ENCODE peak calls at places on chromosomes 16 and 17, in six cellular contexts. J, I, H, V, C and B are unnamed samples.

GRCh38 chr17:78086740-78087139 is 41.8 kb downstream of the TMC6 start:
- DNase-seq in J (no peak), I (no peak), H (no peak), V (no peak), C (no peak), B (no peak)

GRCh38 chr17:47615766-47616424 is 33.8 kb upstream of the KPNB1 start:
- DNase-seq in J (peak; percentile 52), I (peak; percentile 49), H (no peak), V (no peak), C (no peak), B (no peak)

GRCh38 chr16:60107920-60108319 is 1373.8 kb upstream of the GOT2 start:
- DNase-seq in J (no peak), I (no peak), H (no peak), V (no peak), C (no peak), B (no peak)

GRCh38 chr16:19810817-19811731 is 73.6 kb downstream of the GPRC5B start:
- DNase-seq in J (no peak), I (peak; percentile 92), H (no peak), V (no peak), C (no peak), B (peak; percentile 80)

GRCh38 chr17:27343972-27344607 is 50.2 kb downstream of the WSB1 start:
- DNase-seq in J (no peak), I (no peak), H (no peak), V (no peak), C (no peak), B (no peak)

GRCh38 chr16:24525970-24526559 is 13.3 kb upstream of the RBBP6 start:
- DNase-seq in J (no peak), I (peak; percentile 85), H (peak; percentile 28), V (no peak), C (no peak), B (peak; percentile 84)

GRCh38 chr17:68429881-68430280 is 27.4 kb downstream of the WIPI1 start:
- DNase-seq in J (no peak), I (no peak), H (no peak), V (no peak), C (no peak), B (no peak)

GRCh38 chr16:49947907-49948678 is 76.9 kb upstream of the CNEP1R1 start:
- DNase-seq in J (no peak), I (no peak), H (no peak), V (no peak), C (no peak), B (no peak)

GRCh38 chr16:56780646-56781045 is 50.7 kb downstream of the NUP93 start:
- DNase-seq in J (peak; percentile 14), I (no peak), H (no peak), V (no peak), C (no peak), B (no peak)

GRCh38 chr16:57146735-57147134 is 39.1 kb downstream of the PSME3IP1 start:
- DNase-seq in J (no peak), I (no peak), H (no peak), V (no peak), C (no peak), B (no peak)

GRCh38 chr16:51922476-51922875 is 624.5 kb downstream of the TOX3 start:
- DNase-seq in J (no peak), I (no peak), H (no peak), V (no peak), C (no peak), B (peak; percentile 93)

GRCh38 chr16:88815901-88816589 is 4.3 kb upstream of the APRT start:
- DNase-seq in J (peak; percentile 21), I (no peak), H (no peak), V (no peak), C (no peak), B (no peak)

GRCh38 chr17:8718001-8718563 is 26.6 kb downstream of the CCDC42 start:
- DNase-seq in J (no peak), I (no peak), H (peak; percentile 7), V (no peak), C (peak; percentile 53), B (no peak)

GRCh38 chr17:74936470-74936799 is 737 bp downstream of the OTOP3 start:
- DNase-seq in J (no peak), I (no peak), H (no peak), V (no peak), C (no peak), B (no peak)
- TF ChIP-seq CTCF in J (no peak), I (no peak), H (no peak), V (no peak), C (no peak), B (no peak)

DNA sequence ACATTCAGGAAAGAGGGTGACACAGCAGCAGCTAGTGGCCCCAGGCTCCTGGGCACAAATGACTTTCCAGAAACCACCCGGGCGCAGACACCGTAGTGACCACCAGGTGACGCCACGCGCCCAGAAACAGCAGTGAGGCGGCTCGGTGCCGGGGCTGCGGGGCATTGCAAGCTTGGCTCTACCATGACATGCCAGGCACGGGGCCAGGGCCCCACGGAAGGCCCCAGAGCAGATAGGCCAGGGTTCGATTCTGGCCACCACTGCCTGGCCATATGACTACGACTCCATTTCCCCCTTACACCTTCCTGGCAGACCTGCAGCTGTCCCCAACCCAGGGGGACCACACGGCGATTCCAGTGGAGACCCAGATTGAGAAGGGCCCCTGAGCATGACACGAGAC is 6.7 kb downstream of the RHBDF1 start:
- DNase-seq in J (peak; percentile 77), I (peak; percentile 52), H (peak; percentile 78), V (peak; percentile 91), C (peak; percentile 92), B (no peak)
- H3K4me1 ChIP-seq in J (no peaks in the 10 kb centered on the region), I (peaks cover 10% of the 10 kb centered on the region), H (peaks cover 20% of the 10 kb centered on the region), V (peaks cover 32% of the 10 kb centered on the region), C (peaks cover 21% of the 10 kb centered on the region), B (no peaks in the 10 kb centered on the region)

GRCh38 chr16:27322858-27323780 is 9.3 kb downstream of the IL4R start:
- DNase-seq in J (no peak), I (peak; percentile 98), H (no peak), V (peak; percentile 67), C (no peak), B (peak; percentile 78)
- H3K27me3 ChIP-seq in J (no peaks in the 10 kb centered on the region), I (no peaks in the 10 kb centered on the region), H (no peaks in the 10 kb centered on the region), V (no peaks in the 10 kb centered on the region), C (no peaks in the 10 kb centered on the region), B (no peaks in the 10 kb centered on the region)

DNA sequence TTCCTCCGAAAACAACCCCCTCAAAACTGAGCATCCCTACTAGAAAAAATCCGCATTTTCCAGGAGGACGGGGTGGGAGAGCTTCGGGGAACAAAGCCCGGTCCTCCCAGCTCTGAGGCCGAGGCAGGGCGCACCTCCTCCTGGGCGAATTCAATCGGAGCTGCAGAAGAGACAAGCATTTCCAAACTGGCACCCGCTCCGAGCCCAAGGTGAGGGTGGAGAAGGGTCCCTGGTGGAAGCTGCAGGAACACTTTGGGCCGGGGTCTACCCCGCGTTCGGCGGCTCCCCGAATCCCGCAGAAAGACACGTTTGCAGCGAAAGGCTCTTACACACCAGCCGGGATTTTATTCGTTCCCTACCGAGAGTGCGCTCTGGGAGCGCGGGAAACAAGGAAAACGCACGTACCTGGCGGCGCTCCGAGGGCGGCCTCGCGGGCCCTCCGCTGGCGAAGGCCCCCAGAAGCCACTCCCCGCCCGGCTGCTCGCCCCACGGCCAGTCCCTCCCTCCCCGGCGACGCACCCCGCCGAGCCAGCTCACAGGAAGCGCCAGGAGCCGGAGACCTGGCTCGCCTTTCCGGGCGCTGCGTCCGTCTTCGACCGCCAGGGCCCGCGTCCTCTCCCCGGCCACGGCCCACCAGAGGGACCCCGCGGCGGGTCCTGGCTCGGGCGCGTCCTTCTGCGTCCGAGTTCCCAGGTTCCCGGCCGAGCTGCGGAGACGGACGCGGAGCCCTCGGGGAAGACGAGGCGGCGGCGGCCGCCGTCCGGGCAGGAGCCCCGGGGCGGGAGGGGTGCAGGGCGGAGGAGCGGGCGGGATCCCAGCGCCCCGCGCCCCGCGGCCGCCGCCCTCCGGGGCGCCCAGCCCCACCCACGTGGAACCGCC is 49.8 kb upstream of the BAHCC1 start:
- DNase-seq in J (peak; percentile 49), I (peak; percentile 73), H (peak; percentile 89), V (peak; percentile 86), C (peak; percentile 97), B (peak; percentile 79)
- TF ChIP-seq CTCF in J (no peak), I (no peak), H (peak; percentile 80), V (peak; percentile 59), C (peak; percentile 33), B (peak; percentile 42)

DNA sequence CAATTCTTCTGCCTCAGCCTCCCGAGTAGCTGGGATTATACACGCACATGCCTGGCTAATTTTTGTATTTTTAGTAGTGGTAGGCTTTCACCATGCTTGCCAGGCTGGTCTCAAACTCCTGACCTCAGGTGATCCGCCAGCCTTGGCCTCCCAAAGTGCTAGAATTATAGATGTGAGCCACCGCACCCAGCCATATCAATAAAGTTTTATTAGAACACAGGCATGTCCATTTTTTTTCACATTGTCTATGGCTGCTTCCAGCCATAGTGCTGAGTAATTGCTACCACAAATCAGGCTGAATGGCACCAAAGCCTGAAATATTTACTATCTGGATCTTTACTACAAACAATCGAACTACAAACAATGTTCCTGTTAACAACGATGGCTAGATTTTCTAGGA is 114.4 kb upstream of the IRX6 start:
- DNase-seq in J (no peak), I (no peak), H (no peak), V (no peak), C (no peak), B (no peak)
- H3K4me1 ChIP-seq in J (no peaks in the 10 kb centered on the region), I (no peaks in the 10 kb centered on the region), H (no peaks in the 10 kb centered on the region), V (no peaks in the 10 kb centered on the region), C (no peaks in the 10 kb centered on the region), B (no peaks in the 10 kb centered on the region)